ENCODE peak calls at places on chromosomes 11 and 22, in four cellular contexts. U, A, Z and B are unnamed samples.

GRCh38 chr11:114063149-114063828 is 3.8 kb downstream of the ZBTB16 start:
- DNase-seq in Z (peak), A (no peak), U (no peak), B (no peak)

GRCh38 chr11:37718431-37718999 is 1120.5 kb upstream of the RAG2 start:
- DNase-seq in U (peak), A (no peak), Z (no peak), B (peak)

GRCh38 chr11:112167145-112167544 is at the start of gene TEX12:
- DNase-seq in A (no peak), Z (no peak), U (no peak), B (no peak)

GRCh38 chr11:34501500-34501899 is 12.1 kb downstream of the ELF5 start:
- DNase-seq in U (peak), Z (no peak), A (no peak), B (peak)

GRCh38 chr11:75716659-75717058 is 979 bp upstream of the MOGAT2 start:
- DNase-seq in A (no peak), U (no peak), Z (no peak), B (no peak)

GRCh38 chr11:44006882-44007495 is 40.8 kb upstream of the ACCSL start:
- DNase-seq in U (no peak), A (no peak), Z (no peak), B (no peak)

GRCh38 chr22:33896801-33897620 is 23.3 kb downstream of the LARGE1 start:
- DNase-seq in Z (no peak), U (peak), A (no peak), B (peak)

GRCh38 chr11:79708319-79708928 is 267.6 kb upstream of the TENM4 start:
- DNase-seq in Z (no peak), U (peak), A (no peak), B (peak)

GRCh38 chr22:17910561-17911311 is 113.6 kb downstream of the MICAL3 start:
- DNase-seq in A (peak), Z (peak), U (peak), B (peak)

GRCh38 chr22:49215840-49216239 is 611.8 kb downstream of the BRD1 start:
- DNase-seq in Z (no peak), U (no peak), A (peak), B (no peak)

GRCh38 chr11:129230006-129230405 is 37.9 kb upstream of the ARHGAP32 start:
- DNase-seq in A (no peak), Z (no peak), U (peak), B (peak)

DNA sequence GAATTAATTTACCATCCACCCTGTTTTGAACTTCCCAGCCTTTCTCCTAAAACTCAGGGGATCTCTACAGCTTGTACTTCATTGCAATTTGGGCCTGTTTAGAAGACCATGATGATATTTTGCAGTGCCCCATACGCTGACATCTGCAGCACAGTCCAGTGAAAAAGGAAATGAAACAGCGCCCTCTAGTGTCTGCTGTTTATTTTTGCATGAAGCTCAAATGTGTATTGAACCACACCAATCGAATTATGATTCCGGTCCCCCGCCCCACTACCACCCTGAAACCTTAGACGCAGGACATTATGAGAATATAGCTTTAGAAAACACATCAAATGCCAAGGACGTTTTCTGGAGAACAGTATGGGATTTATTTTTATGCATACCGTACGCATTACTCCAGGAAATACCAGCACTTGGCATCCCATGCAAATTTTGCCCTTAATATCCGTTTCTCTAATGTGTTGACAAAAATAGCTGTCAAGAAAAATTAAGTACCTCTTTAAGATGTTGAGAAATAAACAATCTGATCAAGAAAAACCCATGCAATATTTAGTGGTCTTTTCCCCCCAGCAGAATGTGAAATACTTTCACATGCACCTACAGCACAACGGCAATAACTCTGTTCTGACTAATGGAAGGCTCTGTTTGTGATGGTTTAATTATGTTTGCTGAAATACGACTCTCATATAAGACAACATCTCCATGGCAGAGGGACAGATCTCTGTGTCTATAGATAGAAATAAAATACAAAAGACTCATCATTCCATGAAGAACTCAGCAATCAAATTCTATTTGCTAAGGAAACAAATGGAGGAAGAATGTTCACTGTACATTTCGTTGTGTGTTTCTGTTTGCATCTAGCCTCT is 93.9 kb downstream of the TECTA start:
- DNase-seq in U (peak), A (no peak), Z (no peak), B (peak)
- H3K4me3 ChIP-seq in U (no peak), A (no peak), Z (no peak), B (no peak)

GRCh38 chr11:93784152-93784934 is at the start of gene MED17:
- DNase-seq in A (peak), Z (peak), U (peak), B (peak)
- TF ChIP-seq CTCF in A (peak), Z (peak), U (peak), B (peak)

GRCh38 chr11:88308576-88308975 is 29.0 kb downstream of the CTSC start:
- DNase-seq in U (no peak), A (no peak), Z (no peak), B (no peak)
- H3K4me3 ChIP-seq in U (no peak), A (no peak), Z (no peak), B (no peak)

GRCh38 chr22:47213571-47214230 is 451.3 kb downstream of the TBC1D22A start:
- DNase-seq in Z (no peak), U (peak), A (peak), B (peak)
- TF ChIP-seq CTCF in Z (peak), U (peak), A (peak), B (peak)

DNA sequence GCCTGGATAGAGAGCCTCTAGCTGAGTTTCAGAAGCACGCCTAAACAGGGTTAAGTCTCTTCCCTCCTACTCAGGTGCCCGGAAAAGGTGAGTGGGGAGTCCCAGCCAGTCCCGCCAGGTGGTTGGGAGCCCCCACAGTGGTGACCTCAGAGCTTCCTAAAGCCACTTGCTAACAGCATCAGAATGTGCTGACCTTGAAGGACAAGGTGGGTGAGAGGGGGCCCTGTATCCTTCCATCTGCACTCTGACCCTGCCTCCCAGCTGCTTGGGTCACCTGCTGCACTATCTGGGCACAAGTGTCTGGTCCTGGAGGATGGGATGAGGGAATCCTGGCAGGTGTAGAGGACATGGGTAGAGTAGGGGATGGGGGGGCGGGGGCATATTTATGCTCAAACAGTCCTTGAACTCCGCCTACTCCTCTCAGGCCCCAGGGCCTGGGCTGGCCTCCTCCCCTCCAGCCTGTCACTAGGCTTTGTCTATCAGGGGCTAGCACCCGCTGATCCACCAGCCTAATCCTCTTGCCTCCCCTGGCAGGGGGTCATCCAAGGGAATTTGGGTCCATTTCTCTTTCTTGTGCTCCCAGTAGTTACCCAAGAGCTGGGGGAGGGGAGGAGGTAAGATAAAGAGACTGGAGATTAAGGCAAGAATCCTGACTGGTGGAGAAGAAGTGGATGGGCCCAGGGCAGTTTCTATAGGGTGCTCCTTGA is 3.4 kb downstream of the USP2 start:
- DNase-seq in A (no peak), Z (no peak), U (no peak), B (no peak)
- H3K4me3 ChIP-seq in A (no peak), Z (peak), U (no peak), B (no peak)

DNA sequence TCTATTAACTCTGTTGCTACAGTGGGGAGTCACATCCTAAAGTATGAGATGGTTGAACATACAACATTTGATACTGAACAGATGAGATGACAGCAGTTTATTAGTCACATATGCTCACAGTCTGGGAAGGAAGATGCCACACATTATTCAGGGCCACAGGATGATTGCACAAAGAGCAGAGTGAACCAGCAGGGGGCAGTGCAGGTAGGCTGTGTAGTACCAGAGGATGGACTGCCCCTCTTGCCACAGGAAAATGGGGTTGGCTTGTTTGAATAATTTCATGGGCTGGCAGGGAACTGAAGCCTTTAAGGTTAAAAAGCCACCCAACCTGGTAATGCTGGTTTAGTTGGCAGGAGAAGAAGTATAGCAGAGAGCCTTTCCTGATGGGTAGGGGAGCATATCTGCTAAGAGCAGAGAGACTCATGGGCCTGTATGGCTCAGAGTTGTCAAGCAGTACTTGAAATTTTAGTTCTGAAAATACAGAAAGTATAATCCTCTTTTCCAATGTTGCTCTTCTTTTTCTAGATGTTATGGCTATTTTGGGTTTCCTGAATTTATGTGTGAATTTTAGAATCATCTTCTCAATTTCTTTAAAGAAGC is 180.4 kb upstream of the B3GAT1 start:
- DNase-seq in A (no peak), Z (no peak), U (peak), B (peak)
- TF ChIP-seq CTCF in A (peak), Z (no peak), U (peak), B (peak)

GRCh38 chr11:115503886-115504278 is 333 bp downstream of the CADM1 start:
- DNase-seq in U (no peak), A (peak), Z (no peak), B (no peak)
- H3K4me3 ChIP-seq in U (peak), A (peak), Z (peak), B (peak)

GRCh38 chr11:121104223-121104831 is 3.3 kb downstream of the TECTA start:
- DNase-seq in A (no peak), U (no peak), Z (peak), B (no peak)
- TF ChIP-seq CTCF in A (no peak), U (peak), Z (peak), B (peak)

GRCh38 chr11:46677991-46678740 is 22.3 kb downstream of the ARHGAP1 start:
- DNase-seq in Z (no peak), U (no peak), A (peak), B (peak)

GRCh38 chr11:46676436-46677158 is 23.8 kb downstream of the ARHGAP1 start:
- DNase-seq in A (peak), Z (no peak), U (no peak), B (no peak)

GRCh38 chr11:46678741-46679130 is 21.7 kb downstream of the ARHGAP1 start:
- DNase-seq in A (peak), U (no peak), Z (no peak), B (no peak)

GRCh38 chr11:46675949-46676348 is 24.5 kb downstream of the ARHGAP1 start:
- DNase-seq in A (peak), U (no peak), Z (no peak), B (no peak)

DNA sequence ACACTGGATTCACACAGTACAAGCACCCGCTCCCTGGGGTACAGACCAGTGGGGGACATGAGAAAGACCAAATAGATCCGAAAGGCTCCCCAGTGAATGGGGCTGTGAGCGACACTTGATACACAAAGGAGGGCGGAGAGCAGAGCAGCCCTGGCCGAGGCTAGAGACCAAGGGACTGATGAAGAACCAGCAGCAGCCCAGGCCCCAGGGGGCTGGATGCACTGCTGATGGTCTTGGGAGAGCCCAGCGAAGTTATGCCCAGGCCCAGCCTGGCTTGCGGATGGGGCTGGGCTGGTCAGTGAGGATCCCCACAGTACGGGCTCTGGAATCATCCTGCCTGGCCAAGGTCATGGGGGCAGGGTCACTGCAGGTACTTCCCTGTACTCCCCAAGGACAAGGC is 23.2 kb downstream of the ARHGAP1 start:
- DNase-seq in U (no peak), Z (no peak), A (peak), B (no peak)
- H3K4me3 ChIP-seq in U (no peak), Z (no peak), A (no peak), B (no peak)